ENCODE peak calls at places on chromosomes 11 and 22, in ten cellular contexts. O, J, D, F, C, N, A, G, S and R are unnamed samples.

GRCh38 chr22:32818446-32819115 is 17.1 kb downstream of the TIMP3 start:
- DNase-seq in D (no peak), G (no peak), J (no peak), N (no peak), S (no peak), F (no peak), C (no peak), A (no peak), O (no peak), R (no peak)

GRCh38 chr11:1727088-1727690 is 23.2 kb downstream of the IFITM10 start:
- DNase-seq in G (no peak), F (no peak), N (no peak), A (no peak), J (no peak), S (no peak), D (no peak), C (no peak), O (no peak), R (no peak)

GRCh38 chr11:72326151-72326842 is 82.3 kb upstream of the PHOX2A start:
- DNase-seq in S (no peak), J (peak), A (no peak), C (no peak), F (peak), G (no peak), D (peak), N (peak), O (no peak), R (no peak)

GRCh38 chr11:83659466-83659865 is 373.3 kb upstream of the CCDC90B start:
- DNase-seq in O (no peak), J (no peak), N (no peak), A (no peak), S (no peak), F (no peak), D (no peak), G (no peak), C (no peak), R (no peak)

GRCh38 chr22:47437636-47438035 is 675.2 kb downstream of the TBC1D22A start:
- DNase-seq in S (no peak), O (no peak), J (no peak), D (no peak), G (no peak), C (no peak), A (no peak), F (no peak), N (no peak), R (no peak)

GRCh38 chr11:64765841-64766682 is 6.3 kb upstream of the PYGM start:
- DNase-seq in J (no peak), S (no peak), G (no peak), D (no peak), F (no peak), C (no peak), O (no peak), A (no peak), N (no peak), R (no peak)

GRCh38 chr22:45863981-45864751 is 112.8 kb downstream of the WNT7B start:
- DNase-seq in N (peak), G (peak), A (peak), O (peak), C (peak), F (peak), S (peak), J (peak), D (peak), R (no peak)

GRCh38 chr11:95302211-95302610 is 71.2 kb upstream of the SESN3 start:
- DNase-seq in F (no peak), N (no peak), J (no peak), S (no peak), G (no peak), A (no peak), C (no peak), O (no peak), D (no peak), R (no peak)

GRCh38 chr22:50218153-50218995 is 17.6 kb downstream of the SELENOO start:
- DNase-seq in G (no peak), D (no peak), O (peak), C (no peak), A (no peak), S (no peak), F (no peak), N (no peak), J (no peak), R (no peak)

GRCh38 chr11:123585206-123585605 is 69.2 kb downstream of the SCN3B start:
- DNase-seq in C (no peak), D (no peak), A (no peak), S (no peak), F (no peak), O (no peak), G (no peak), N (no peak), J (no peak), R (no peak)

GRCh38 chr22:25023879-25024278 is 71.4 kb downstream of the KIAA1671 start:
- DNase-seq in A (no peak), D (no peak), G (no peak), N (no peak), S (no peak), C (no peak), J (no peak), O (no peak), F (no peak), R (no peak)

GRCh38 chr22:44391026-44391425 is 78.3 kb upstream of the SHISAL1 start:
- DNase-seq in A (no peak), G (no peak), C (no peak), J (no peak), S (no peak), O (peak), D (no peak), F (no peak), N (no peak), R (no peak)

GRCh38 chr11:73988227-73988626 is 5.6 kb upstream of the UCP2 start:
- DNase-seq in S (no peak), O (no peak), D (no peak), J (no peak), N (no peak), C (no peak), G (no peak), F (no peak), A (no peak), R (no peak)

GRCh38 chr11:60971520-60971919 is at the start of gene CD6:
- DNase-seq in O (peak), F (peak), J (no peak), G (no peak), A (no peak), S (no peak), D (peak), C (peak), N (peak), R (no peak)

GRCh38 chr11:72069787-72070251 is 10.5 kb downstream of the NUMA1 start:
- DNase-seq in S (peak), A (peak), D (no peak), C (no peak), F (peak), O (peak), J (peak), N (no peak), G (peak), R (peak)

GRCh38 chr22:21624120-21624879 is 5.5 kb downstream of the YDJC start:
- DNase-seq in N (peak), S (peak), A (no peak), G (no peak), D (peak), F (no peak), O (no peak), J (peak), C (peak), R (no peak)

GRCh38 chr22:25334091-25334490 is 114.7 kb downstream of the CRYBB2 start:
- DNase-seq in S (peak), F (peak), C (peak), D (peak), J (peak), O (no peak), A (no peak), G (peak), N (peak), R (no peak)

GRCh38 chr11:134925432-134925831 is 513.4 kb upstream of the B3GAT1 start:
- DNase-seq in G (no peak), S (no peak), O (no peak), F (no peak), J (no peak), A (no peak), D (no peak), N (no peak), C (no peak), R (no peak)

GRCh38 chr22:47739616-47740015 is 977.2 kb downstream of the TBC1D22A start:
- DNase-seq in A (no peak), O (no peak), N (no peak), G (no peak), S (no peak), F (no peak), D (no peak), J (no peak), C (no peak), R (no peak)

GRCh38 chr11:14980854-14981253 is 8.7 kb upstream of the CALCA start:
- DNase-seq in O (no peak), G (no peak), D (no peak), F (no peak), C (no peak), A (no peak), S (no peak), J (no peak), N (no peak), R (no peak)

GRCh38 chr11:102807921-102808320 is 10.0 kb upstream of the MMP1 start:
- DNase-seq in S (peak), G (no peak), D (no peak), F (no peak), N (no peak), A (no peak), J (no peak), O (no peak), C (no peak), R (peak)

GRCh38 chr11:61336171-61336935 is 3.3 kb downstream of the TKFC start:
- DNase-seq in D (peak), N (peak), G (peak), F (peak), O (peak), J (peak), A (peak), C (peak), S (peak), R (peak)

GRCh38 chr11:71153005-71153395 is 99.4 kb downstream of the SHANK2 start:
- DNase-seq in O (no peak), N (no peak), G (no peak), A (no peak), C (no peak), D (no peak), S (no peak), J (no peak), F (no peak), R (no peak)

GRCh38 chr22:42344391-42344861 is 74.0 kb upstream of the TCF20 start:
- DNase-seq in D (no peak), F (no peak), J (no peak), A (no peak), S (no peak), N (no peak), O (peak), G (peak), C (no peak), R (no peak)

GRCh38 chr22:30483169-30483568 is 11.4 kb upstream of the SEC14L3 start:
- DNase-seq in D (no peak), F (no peak), G (no peak), J (no peak), C (no peak), A (no peak), O (no peak), N (no peak), S (no peak), R (no peak)

GRCh38 chr11:70225629-70226582 is 22.8 kb downstream of the FADD start:
- DNase-seq in D (no peak), S (no peak), F (no peak), A (no peak), G (peak), N (no peak), J (no peak), O (peak), C (no peak), R (no peak)

GRCh38 chr11:134418119-134418840 is 6.2 kb upstream of the B3GAT1 start:
- DNase-seq in O (peak), D (no peak), F (no peak), N (no peak), J (no peak), S (peak), C (no peak), A (no peak), G (no peak), R (no peak)

GRCh38 chr11:110759972-110760381 is 47.7 kb upstream of the ARHGAP20 start:
- DNase-seq in G (no peak), S (no peak), N (no peak), O (no peak), F (no peak), D (no peak), A (no peak), C (no peak), J (no peak), R (peak)

GRCh38 chr22:40383905-40384304 is 13.5 kb downstream of the SGSM3 start:
- DNase-seq in C (no peak), F (no peak), S (no peak), A (no peak), G (no peak), O (no peak), D (no peak), N (no peak), J (no peak), R (no peak)

GRCh38 chr22:49858827-49859226 is 5.2 kb downstream of the ZBED4 start:
- DNase-seq in O (no peak), D (no peak), J (no peak), F (no peak), A (no peak), S (no peak), G (no peak), N (no peak), C (no peak), R (no peak)

GRCh38 chr22:37206841-37207821 is 5.1 kb downstream of the SSTR3 start:
- DNase-seq in D (peak), C (no peak), F (no peak), A (no peak), J (no peak), G (no peak), S (no peak), O (peak), N (no peak), R (no peak)

GRCh38 chr22:49751318-49751967 is 76.2 kb downstream of the BRD1 start:
- DNase-seq in N (no peak), G (no peak), D (no peak), A (no peak), C (no peak), J (no peak), S (no peak), O (peak), F (no peak), R (no peak)

GRCh38 chr11:70544067-70544773 is 145.9 kb downstream of the CTTN start:
- DNase-seq in O (no peak), D (no peak), J (no peak), C (no peak), A (no peak), G (no peak), S (no peak), N (no peak), F (no peak), R (no peak)

GRCh38 chr11:15223318-15223717 is 108.6 kb downstream of the INSC start:
- DNase-seq in D (no peak), F (no peak), J (no peak), C (no peak), S (no peak), O (no peak), N (no peak), G (no peak), A (no peak), R (no peak)

GRCh38 chr11:45290586-45290985 is 4.4 kb upstream of the SYT13 start:
- DNase-seq in O (no peak), S (no peak), G (no peak), J (no peak), C (no peak), F (no peak), A (no peak), N (no peak), D (no peak), R (no peak)

GRCh38 chr22:26897384-26897783 is 240.0 kb downstream of the MIAT start:
- DNase-seq in J (no peak), D (no peak), S (no peak), F (no peak), N (no peak), C (no peak), A (no peak), O (no peak), G (no peak), R (no peak)

GRCh38 chr22:50210378-50211139 is 9.7 kb downstream of the SELENOO start:
- DNase-seq in S (no peak), F (no peak), J (no peak), D (no peak), G (no peak), N (no peak), C (no peak), A (no peak), O (no peak), R (no peak)